ENCODE peak calls at places on chromosomes 4 and X, in four cellular contexts. One of them, this sample, is unnamed.

GRCh38 chrX:68732906-68733493 is 85.5 kb downstream of the STARD8 start:
- DNase-seq in stimulated activated CD4-positive, alpha-beta T cell treated with anti-CD3 and anti-CD28 coated beads, Interleukin-2, amount 100 ng/mL, for 24 hours: peak
- DNase-seq in stimulated activated naive CD4-positive, alpha-beta T cell: peak
- DNase-seq in brain microvascular endothelial cell: peak
- DNase-seq in this sample: peak

GRCh38 chrX:25600776-25601175 is 537.4 kb upstream of the MAGEB18 start:
- DNase-seq in stimulated activated CD4-positive, alpha-beta T cell treated with anti-CD3 and anti-CD28 coated beads, Interleukin-2, amount 100 ng/mL, for 24 hours: no peak
- DNase-seq in stimulated activated naive CD4-positive, alpha-beta T cell: no peak
- DNase-seq in brain microvascular endothelial cell: peak
- DNase-seq in this sample: no peak

GRCh38 chr4:156190606-156191005 is 236.9 kb upstream of the CTSO start:
- DNase-seq in stimulated activated CD4-positive, alpha-beta T cell treated with anti-CD3 and anti-CD28 coated beads, Interleukin-2, amount 100 ng/mL, for 24 hours: no peak
- DNase-seq in stimulated activated naive CD4-positive, alpha-beta T cell: no peak
- DNase-seq in brain microvascular endothelial cell: peak
- DNase-seq in this sample: no peak

GRCh38 chrX:67544281-67544680 is 460 bp downstream of the AR start:
- DNase-seq in stimulated activated CD4-positive, alpha-beta T cell treated with anti-CD3 and anti-CD28 coated beads, Interleukin-2, amount 100 ng/mL, for 24 hours: no peak
- DNase-seq in stimulated activated naive CD4-positive, alpha-beta T cell: no peak
- DNase-seq in brain microvascular endothelial cell: no peak
- DNase-seq in this sample: no peak

GRCh38 chr4:77734928-77735327 is 84.2 kb downstream of the CNOT6L start:
- DNase-seq in stimulated activated CD4-positive, alpha-beta T cell treated with anti-CD3 and anti-CD28 coated beads, Interleukin-2, amount 100 ng/mL, for 24 hours: peak
- DNase-seq in stimulated activated naive CD4-positive, alpha-beta T cell: peak
- DNase-seq in brain microvascular endothelial cell: peak
- DNase-seq in this sample: no peak

GRCh38 chrX:103774070-103774642 is 2.5 kb upstream of the PLP1 start:
- DNase-seq in stimulated activated CD4-positive, alpha-beta T cell treated with anti-CD3 and anti-CD28 coated beads, Interleukin-2, amount 100 ng/mL, for 24 hours: no peak
- DNase-seq in stimulated activated naive CD4-positive, alpha-beta T cell: no peak
- DNase-seq in brain microvascular endothelial cell: no peak
- DNase-seq in this sample: no peak

GRCh38 chrX:13747836-13748235 is 13.3 kb downstream of the OFD1 start:
- DNase-seq in stimulated activated CD4-positive, alpha-beta T cell treated with anti-CD3 and anti-CD28 coated beads, Interleukin-2, amount 100 ng/mL, for 24 hours: no peak
- DNase-seq in stimulated activated naive CD4-positive, alpha-beta T cell: peak
- DNase-seq in brain microvascular endothelial cell: peak
- DNase-seq in this sample: no peak

GRCh38 chrX:11193035-11193469 is 81.9 kb downstream of the HCCS start:
- DNase-seq in stimulated activated CD4-positive, alpha-beta T cell treated with anti-CD3 and anti-CD28 coated beads, Interleukin-2, amount 100 ng/mL, for 24 hours: no peak
- DNase-seq in stimulated activated naive CD4-positive, alpha-beta T cell: no peak
- DNase-seq in brain microvascular endothelial cell: no peak
- DNase-seq in this sample: no peak

GRCh38 chr4:76570141-76570989 is 135.3 kb downstream of the SHROOM3 start:
- DNase-seq in stimulated activated CD4-positive, alpha-beta T cell treated with anti-CD3 and anti-CD28 coated beads, Interleukin-2, amount 100 ng/mL, for 24 hours: no peak
- DNase-seq in stimulated activated naive CD4-positive, alpha-beta T cell: no peak
- DNase-seq in brain microvascular endothelial cell: peak
- DNase-seq in this sample: no peak

GRCh38 chr4:8353912-8354453 is 84.4 kb downstream of the HTRA3 start:
- DNase-seq in stimulated activated CD4-positive, alpha-beta T cell treated with anti-CD3 and anti-CD28 coated beads, Interleukin-2, amount 100 ng/mL, for 24 hours: no peak
- DNase-seq in stimulated activated naive CD4-positive, alpha-beta T cell: no peak
- DNase-seq in brain microvascular endothelial cell: peak
- DNase-seq in this sample: peak

GRCh38 chrX:13669246-13669689 is 16.3 kb downstream of the TCEANC start:
- DNase-seq in stimulated activated CD4-positive, alpha-beta T cell treated with anti-CD3 and anti-CD28 coated beads, Interleukin-2, amount 100 ng/mL, for 24 hours: peak
- DNase-seq in stimulated activated naive CD4-positive, alpha-beta T cell: no peak
- DNase-seq in brain microvascular endothelial cell: peak
- DNase-seq in this sample: no peak

GRCh38 chr4:88738146-88738545 is 40.5 kb upstream of the NAP1L5 start:
- DNase-seq in stimulated activated CD4-positive, alpha-beta T cell treated with anti-CD3 and anti-CD28 coated beads, Interleukin-2, amount 100 ng/mL, for 24 hours: no peak
- DNase-seq in stimulated activated naive CD4-positive, alpha-beta T cell: peak
- DNase-seq in brain microvascular endothelial cell: no peak
- DNase-seq in this sample: no peak

GRCh38 chr4:128572778-128573241 is 236.7 kb upstream of the JADE1 start:
- DNase-seq in stimulated activated CD4-positive, alpha-beta T cell treated with anti-CD3 and anti-CD28 coated beads, Interleukin-2, amount 100 ng/mL, for 24 hours: no peak
- DNase-seq in stimulated activated naive CD4-positive, alpha-beta T cell: no peak
- DNase-seq in brain microvascular endothelial cell: no peak
- DNase-seq in this sample: no peak